ENCODE peak calls at places on chromosomes 11 and 22, in six cellular contexts. V is fibroblast of lung, G is ovary, H is CMK, N is non-pigmented ciliary epithelial cell, F is RWPE1. T is an unnamed sample.

GRCh38 chr11:116895053-116895757 is 57.8 kb upstream of the APOA1 start:
- DNase-seq in V (peak), G (no peak), H (no peak), N (no peak), F (no peak), T (no peak)

GRCh38 chr22:17085277-17086091 is 684 bp downstream of the IL17RA start:
- DNase-seq in V (peak), G (no peak), H (no peak), N (no peak), F (no peak), T (no peak)

GRCh38 chr11:95149659-95150294 is 60.1 kb downstream of the ENDOD1 start:
- DNase-seq in V (no peak), G (no peak), H (no peak), N (no peak), F (peak), T (no peak)

GRCh38 chr11:121814962-121815361 is 301.1 kb downstream of the BLID start:
- DNase-seq in V (no peak), G (no peak), H (no peak), N (no peak), F (peak), T (no peak)

GRCh38 chr11:76653674-76654309 is 16.8 kb downstream of the LRRC32 start:
- DNase-seq in V (peak), G (peak), H (no peak), N (no peak), F (no peak), T (peak)

GRCh38 chr22:45105281-45105700 is 58.4 kb upstream of the NUP50 start:
- DNase-seq in V (no peak), G (no peak), H (no peak), N (peak), F (no peak), T (peak)

GRCh38 chr11:60169264-60169915 is 13.5 kb downstream of the MS4A6A start:
- DNase-seq in V (no peak), G (no peak), H (no peak), N (no peak), F (peak), T (no peak)

GRCh38 chr22:36998620-36999351 is 20.5 kb downstream of the TST start:
- DNase-seq in V (no peak), G (no peak), H (no peak), N (no peak), F (peak), T (peak)

GRCh38 chr22:20131856-20132685 is 467 bp downstream of the ZDHHC8 start:
- DNase-seq in V (no peak), G (peak), H (no peak), N (no peak), F (no peak), T (peak)